ENCODE peak calls at places on chromosomes 12 and 14, in nine cellular contexts. O, L, V, Q, J, R, Y, U and B are unnamed samples.

GRCh38 chr12:55051197-55051920 is 31.6 kb downstream of the NEUROD4 start:
- DNase-seq in O (no peak), L (no peak), V (no peak), Q (no peak), J (no peak), R (no peak), Y (no peak), U (no peak), B (no peak)

GRCh38 chr12:98893126-98893525 is 248.0 kb downstream of the APAF1 start:
- DNase-seq in O (no peak), L (no peak), V (no peak), Q (no peak), J (no peak), R (no peak), Y (no peak), U (no peak), B (no peak)

GRCh38 chr14:19930617-19931016 is at the start of gene OR4K1:
- DNase-seq in O (no peak), L (no peak), V (no peak), Q (no peak), J (no peak), R (no peak), Y (no peak), U (no peak), B (no peak)

GRCh38 chr14:70896317-70896716 is 10.9 kb upstream of the PCNX1 start:
- DNase-seq in O (no peak), L (no peak), V (no peak), Q (no peak), J (no peak), R (no peak), Y (no peak), U (no peak), B (no peak)

GRCh38 chr12:96803969-96804368 is 103.1 kb upstream of the NEDD1 start:
- DNase-seq in O (no peak), L (no peak), V (no peak), Q (no peak), J (no peak), R (no peak), Y (no peak), U (no peak), B (no peak)

GRCh38 chr12:82682326-82682725 is 4.4 kb upstream of the TMTC2 start:
- DNase-seq in O (no peak), L (no peak), V (no peak), Q (no peak), J (no peak), R (no peak), Y (peak; percentile 19), U (no peak), B (no peak)

GRCh38 chr14:65170768-65171251 is 68.5 kb upstream of the MAX start:
- DNase-seq in O (no peak), L (peak; percentile 27), V (peak; percentile 31), Q (peak; percentile 73), J (peak; percentile 80), R (peak; percentile 81), Y (peak; percentile 57), U (no peak), B (peak; percentile 66)

GRCh38 chr14:71693373-71693772 is 238.9 kb upstream of the RGS6 start:
- DNase-seq in O (no peak), L (no peak), V (peak; percentile 91), Q (no peak), J (peak; percentile 75), R (peak; percentile 88), Y (no peak), U (no peak), B (no peak)

GRCh38 chr12:93626160-93626559 is 51.0 kb upstream of the CRADD start:
- DNase-seq in O (no peak), L (no peak), V (no peak), Q (no peak), J (no peak), R (peak; percentile 34), Y (no peak), U (no peak), B (no peak)

GRCh38 chr14:37658174-37658573 is 62.7 kb downstream of the TTC6 start:
- DNase-seq in O (no peak), L (no peak), V (no peak), Q (no peak), J (no peak), R (no peak), Y (no peak), U (no peak), B (no peak)

GRCh38 chr12:80118565-80119337 is 19.4 kb downstream of the OTOGL start:
- DNase-seq in O (no peak), L (no peak), V (no peak), Q (no peak), J (no peak), R (no peak), Y (no peak), U (no peak), B (no peak)

GRCh38 chr14:80605536-80605935 is 336.0 kb downstream of the CEP128 start:
- DNase-seq in O (no peak), L (no peak), V (no peak), Q (no peak), J (no peak), R (no peak), Y (no peak), U (no peak), B (no peak)

GRCh38 chr14:58599145-58599544 is 38.6 kb upstream of the DACT1 start:
- DNase-seq in O (no peak), L (no peak), V (no peak), Q (no peak), J (no peak), R (no peak), Y (no peak), U (no peak), B (no peak)

GRCh38 chr14:92973265-92973797 is 50.4 kb downstream of the CHGA start:
- DNase-seq in O (peak; percentile 76), L (peak; percentile 60), V (peak; percentile 40), Q (peak; percentile 18), J (peak; percentile 9), R (peak; percentile 53), Y (peak; percentile 49), U (peak; percentile 48), B (peak; percentile 50)

GRCh38 chr12:132167610-132168310 is 23.5 kb downstream of the NOC4L start:
- DNase-seq in O (no peak), L (no peak), V (no peak), Q (no peak), J (no peak), R (no peak), Y (no peak), U (no peak), B (no peak)

GRCh38 chr12:79818856-79819255 is 116.0 kb downstream of the PPP1R12A start:
- DNase-seq in O (no peak), L (no peak), V (no peak), Q (no peak), J (no peak), R (no peak), Y (no peak), U (no peak), B (no peak)

GRCh38 chr14:68793734-68794129 is 865 bp upstream of the ZFP36L1 start:
- DNase-seq in O (no peak), L (no peak), V (no peak), Q (no peak), J (no peak), R (no peak), Y (no peak), U (no peak), B (no peak)

GRCh38 chr12:43169115-43169681 is 382.8 kb downstream of the ADAMTS20 start:
- DNase-seq in O (no peak), L (no peak), V (no peak), Q (no peak), J (no peak), R (no peak), Y (no peak), U (no peak), B (no peak)

GRCh38 chr12:1529862-1530591 is 64.4 kb downstream of the FBXL14 start:
- DNase-seq in O (no peak), L (no peak), V (no peak), Q (peak; percentile 38), J (no peak), R (no peak), Y (no peak), U (no peak), B (no peak)

GRCh38 chr14:67432088-67432564 is 20.2 kb upstream of the PLEK2 start:
- DNase-seq in O (no peak), L (no peak), V (no peak), Q (no peak), J (no peak), R (no peak), Y (no peak), U (no peak), B (no peak)
- H3K4me3 ChIP-seq in O (no peak overlapping the region), L (no peak overlapping the region), V (no peak overlapping the region), Q (no peak overlapping the region), J (no peak overlapping the region), R (no peak overlapping the region), Y (no peak overlapping the region), U (no peak overlapping the region), B (no peak overlapping the region)

GRCh38 chr12:117097159-117097558 is 2.1 kb downstream of the TESC start:
- DNase-seq in O (peak; percentile 9), L (no peak), V (no peak), Q (no peak), J (no peak), R (no peak), Y (no peak), U (no peak), B (peak; percentile 39)
- H3K4me3 ChIP-seq in O (no peak overlapping the region), L (no peak overlapping the region), V (no peak overlapping the region), Q (no peak overlapping the region), J (no peak overlapping the region), R (no peak overlapping the region), Y (peak overlapping the region; percentile 88), U (no peak overlapping the region), B (peak overlapping the region; percentile 18)

GRCh38 chr14:22870811-22871199 is 735 bp upstream of the LRP10 start:
- DNase-seq in O (no peak), L (no peak), V (no peak), Q (peak; percentile 81), J (no peak), R (no peak), Y (no peak), U (no peak), B (no peak)
- H3K4me3 ChIP-seq in O (peak overlapping the region; percentile 87), L (peak overlapping the region; percentile 72), V (peak overlapping the region; percentile 71), Q (peak overlapping the region; percentile 70), J (peak overlapping the region; percentile 80), R (peak overlapping the region; percentile 79), Y (peak overlapping the region; percentile 78), U (peak overlapping the region; percentile 94), B (peak overlapping the region; percentile 89)

DNA sequence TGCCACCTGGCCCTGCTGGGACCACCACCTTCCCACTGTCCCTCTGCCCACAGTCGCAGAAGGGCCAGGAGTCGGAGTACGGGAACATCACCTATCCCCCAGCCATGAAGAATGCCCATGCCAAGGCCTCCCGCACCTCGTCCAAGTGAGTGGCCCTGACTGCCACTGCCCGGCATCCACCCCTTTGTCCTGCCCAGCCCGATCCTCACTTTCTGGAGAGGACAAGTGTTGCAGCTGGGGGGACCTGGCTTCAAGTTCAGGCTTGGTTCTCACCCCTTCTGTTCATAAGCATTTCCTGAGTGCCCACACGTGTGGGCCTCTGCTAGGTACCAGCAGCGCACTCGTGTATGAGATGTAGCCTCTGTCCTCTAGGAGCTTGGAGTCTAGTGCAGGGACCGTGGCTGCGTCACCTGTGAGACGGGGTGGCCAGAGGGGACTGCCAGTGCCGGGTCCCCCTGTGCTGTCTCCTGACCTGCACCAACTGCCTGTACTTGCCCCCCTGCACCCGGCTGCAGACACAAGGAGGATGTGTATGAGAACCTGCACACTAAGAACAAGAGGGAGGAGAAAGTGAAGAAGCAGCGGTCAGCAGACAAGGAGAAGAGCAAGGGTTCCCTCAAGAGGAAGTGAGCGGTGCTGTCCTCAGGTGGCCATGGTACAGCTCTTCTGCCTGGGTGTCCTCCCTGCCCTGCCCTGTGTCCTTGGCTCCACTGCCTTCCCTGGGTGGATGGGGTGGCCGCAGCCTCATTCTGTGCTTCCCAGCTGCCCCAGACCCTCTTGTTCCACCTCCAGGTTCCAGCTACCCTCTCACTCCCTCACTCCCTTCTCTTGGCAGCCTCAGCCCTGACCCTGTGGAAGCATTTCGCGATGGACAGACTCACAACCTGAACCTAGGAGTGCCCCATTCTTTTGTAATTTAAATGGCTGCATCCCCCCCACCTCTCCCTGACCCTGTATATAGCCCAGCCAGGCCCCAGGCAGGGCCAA is 9.4 kb downstream of the PTPN6 start:
- DNase-seq in O (no peak), L (peak; percentile 44), V (no peak), Q (peak; percentile 86), J (peak; percentile 29), R (peak; percentile 38), Y (peak; percentile 72), U (peak; percentile 29), B (no peak)
- H3K4me3 ChIP-seq in O (peak overlapping the region; percentile 55), L (no peak overlapping the region), V (no peak overlapping the region), Q (peak overlapping the region; percentile 76), J (no peak overlapping the region), R (no peak overlapping the region), Y (no peak overlapping the region), U (peak overlapping the region; percentile 42), B (peak overlapping the region; percentile 15)